ENCODE peak calls at places on chromosomes 13 and 19, in seven cellular contexts. One of them, this sample, is unnamed.

GRCh38 chr13:35549481-35549880 is 73.0 kb upstream of the MAB21L1 start:
- DNase-seq in mucosa of descending colon: no peak
- DNase-seq in head of caudate nucleus: no peak
- DNase-seq in Caco-2: no peak
- DNase-seq in adipocyte: peak
- DNase-seq in kidney: no peak
- DNase-seq in fibroblast of lung: peak
- DNase-seq in this sample: no peak

GRCh38 chr13:26964278-26965057 is 203.9 kb upstream of the GPR12 start:
- DNase-seq in mucosa of descending colon: no peak
- DNase-seq in head of caudate nucleus: no peak
- DNase-seq in Caco-2: no peak
- DNase-seq in adipocyte: no peak
- DNase-seq in kidney: no peak
- DNase-seq in fibroblast of lung: peak
- DNase-seq in this sample: no peak

GRCh38 chr19:31118926-31119325 is 230.3 kb downstream of the TSHZ3 start:
- DNase-seq in mucosa of descending colon: no peak
- DNase-seq in head of caudate nucleus: no peak
- DNase-seq in Caco-2: no peak
- DNase-seq in adipocyte: no peak
- DNase-seq in kidney: no peak
- DNase-seq in fibroblast of lung: no peak
- DNase-seq in this sample: no peak

GRCh38 chr19:8473652-8474476 is 28.6 kb downstream of the PRAM1 start:
- DNase-seq in mucosa of descending colon: no peak
- DNase-seq in head of caudate nucleus: no peak
- DNase-seq in Caco-2: no peak
- DNase-seq in adipocyte: no peak
- DNase-seq in kidney: no peak
- DNase-seq in fibroblast of lung: no peak
- DNase-seq in this sample: no peak

GRCh38 chr13:99989376-99990044 is 7.9 kb downstream of the ZIC2 start:
- DNase-seq in mucosa of descending colon: peak
- DNase-seq in head of caudate nucleus: no peak
- DNase-seq in Caco-2: no peak
- DNase-seq in adipocyte: no peak
- DNase-seq in kidney: no peak
- DNase-seq in fibroblast of lung: no peak
- DNase-seq in this sample: no peak

GRCh38 chr13:110705826-110706569 is at the start of gene CARS2:
- DNase-seq in mucosa of descending colon: peak
- DNase-seq in head of caudate nucleus: peak
- DNase-seq in Caco-2: peak
- DNase-seq in adipocyte: peak
- DNase-seq in kidney: peak
- DNase-seq in fibroblast of lung: peak
- DNase-seq in this sample: peak

GRCh38 chr13:111792956-111793355 is 274.0 kb upstream of the SOX1 start:
- DNase-seq in mucosa of descending colon: no peak
- DNase-seq in head of caudate nucleus: no peak
- DNase-seq in Caco-2: no peak
- DNase-seq in adipocyte: no peak
- DNase-seq in kidney: peak
- DNase-seq in fibroblast of lung: no peak
- DNase-seq in this sample: no peak

GRCh38 chr19:32458500-32459123 is 53.0 kb downstream of the DPY19L3 start:
- DNase-seq in mucosa of descending colon: no peak
- DNase-seq in head of caudate nucleus: no peak
- DNase-seq in Caco-2: no peak
- DNase-seq in adipocyte: no peak
- DNase-seq in kidney: no peak
- DNase-seq in fibroblast of lung: no peak
- DNase-seq in this sample: no peak

GRCh38 chr13:101945435-101945834 is 456.4 kb downstream of the FGF14 start:
- DNase-seq in mucosa of descending colon: no peak
- DNase-seq in head of caudate nucleus: no peak
- DNase-seq in Caco-2: no peak
- DNase-seq in adipocyte: no peak
- DNase-seq in kidney: no peak
- DNase-seq in fibroblast of lung: no peak
- DNase-seq in this sample: no peak

GRCh38 chr13:26968431-26969335 is 202.9 kb downstream of the USP12 start:
- DNase-seq in mucosa of descending colon: peak
- DNase-seq in head of caudate nucleus: no peak
- DNase-seq in Caco-2: peak
- DNase-seq in adipocyte: no peak
- DNase-seq in kidney: no peak
- DNase-seq in fibroblast of lung: peak
- DNase-seq in this sample: no peak

GRCh38 chr13:93903909-93904308 is 575.6 kb downstream of the DCT start:
- DNase-seq in mucosa of descending colon: no peak
- DNase-seq in head of caudate nucleus: no peak
- DNase-seq in Caco-2: no peak
- DNase-seq in adipocyte: no peak
- DNase-seq in kidney: no peak
- DNase-seq in fibroblast of lung: peak
- DNase-seq in this sample: no peak

GRCh38 chr13:41706189-41706588 is 248.8 kb downstream of the RGCC start:
- DNase-seq in mucosa of descending colon: no peak
- DNase-seq in head of caudate nucleus: no peak
- DNase-seq in Caco-2: no peak
- DNase-seq in adipocyte: peak
- DNase-seq in kidney: no peak
- DNase-seq in fibroblast of lung: no peak
- DNase-seq in this sample: no peak

GRCh38 chr13:57629391-57629804 is 2.1 kb upstream of the PCDH17 start:
- DNase-seq in mucosa of descending colon: no peak
- DNase-seq in head of caudate nucleus: peak
- DNase-seq in Caco-2: no peak
- DNase-seq in adipocyte: peak
- DNase-seq in kidney: no peak
- DNase-seq in fibroblast of lung: no peak
- DNase-seq in this sample: no peak

GRCh38 chr13:111114362-111115050 is 604 bp upstream of the ARHGEF7 start:
- DNase-seq in mucosa of descending colon: peak
- DNase-seq in head of caudate nucleus: peak
- DNase-seq in Caco-2: no peak
- DNase-seq in adipocyte: peak
- DNase-seq in kidney: no peak
- DNase-seq in fibroblast of lung: peak
- DNase-seq in this sample: no peak

GRCh38 chr19:38429055-38429810 is 3.2 kb upstream of the RASGRP4 start:
- DNase-seq in mucosa of descending colon: no peak
- DNase-seq in head of caudate nucleus: no peak
- DNase-seq in Caco-2: no peak
- DNase-seq in adipocyte: no peak
- DNase-seq in kidney: no peak
- DNase-seq in fibroblast of lung: no peak
- DNase-seq in this sample: no peak

GRCh38 chr19:29004796-29005195 is 208.2 kb downstream of the UQCRFS1 start:
- DNase-seq in mucosa of descending colon: no peak
- DNase-seq in head of caudate nucleus: no peak
- DNase-seq in Caco-2: no peak
- DNase-seq in adipocyte: no peak
- DNase-seq in kidney: peak
- DNase-seq in fibroblast of lung: no peak
- DNase-seq in this sample: no peak

GRCh38 chr13:58119351-58119750 is 487.8 kb downstream of the PCDH17 start:
- DNase-seq in mucosa of descending colon: no peak
- DNase-seq in head of caudate nucleus: no peak
- DNase-seq in Caco-2: no peak
- DNase-seq in adipocyte: no peak
- DNase-seq in kidney: no peak
- DNase-seq in fibroblast of lung: no peak
- DNase-seq in this sample: no peak

GRCh38 chr19:35601971-35602370 is 10.6 kb upstream of the HAUS5 start:
- DNase-seq in mucosa of descending colon: no peak
- DNase-seq in head of caudate nucleus: no peak
- DNase-seq in Caco-2: no peak
- DNase-seq in adipocyte: no peak
- DNase-seq in kidney: no peak
- DNase-seq in fibroblast of lung: no peak
- DNase-seq in this sample: no peak

GRCh38 chr13:34667356-34668218 is 274.5 kb upstream of the NBEA start:
- DNase-seq in mucosa of descending colon: no peak
- DNase-seq in head of caudate nucleus: peak
- DNase-seq in Caco-2: no peak
- DNase-seq in adipocyte: no peak
- DNase-seq in kidney: no peak
- DNase-seq in fibroblast of lung: no peak
- DNase-seq in this sample: no peak

GRCh38 chr13:73703606-73704005 is 430.6 kb downstream of the KLF12 start:
- DNase-seq in mucosa of descending colon: no peak
- DNase-seq in head of caudate nucleus: no peak
- DNase-seq in Caco-2: no peak
- DNase-seq in adipocyte: no peak
- DNase-seq in kidney: no peak
- DNase-seq in fibroblast of lung: no peak
- DNase-seq in this sample: no peak

GRCh38 chr19:3658823-3659745 is 32.5 kb upstream of the CACTIN start:
- DNase-seq in mucosa of descending colon: no peak
- DNase-seq in head of caudate nucleus: no peak
- DNase-seq in Caco-2: no peak
- DNase-seq in adipocyte: no peak
- DNase-seq in kidney: no peak
- DNase-seq in fibroblast of lung: no peak
- DNase-seq in this sample: no peak

GRCh38 chr19:30799854-30800755 is 427.9 kb downstream of the ZNF536 start:
- DNase-seq in mucosa of descending colon: peak
- DNase-seq in head of caudate nucleus: peak
- DNase-seq in Caco-2: no peak
- DNase-seq in adipocyte: peak
- DNase-seq in kidney: no peak
- DNase-seq in fibroblast of lung: no peak
- DNase-seq in this sample: no peak

GRCh38 chr19:5103812-5104410 is 135.0 kb downstream of the KDM4B start:
- DNase-seq in mucosa of descending colon: no peak
- DNase-seq in head of caudate nucleus: no peak
- DNase-seq in Caco-2: no peak
- DNase-seq in adipocyte: no peak
- DNase-seq in kidney: no peak
- DNase-seq in fibroblast of lung: no peak
- DNase-seq in this sample: no peak

GRCh38 chr13:45276887-45277286 is 64.1 kb downstream of the TPT1 start:
- DNase-seq in mucosa of descending colon: no peak
- DNase-seq in head of caudate nucleus: no peak
- DNase-seq in Caco-2: no peak
- DNase-seq in adipocyte: no peak
- DNase-seq in kidney: no peak
- DNase-seq in fibroblast of lung: no peak
- DNase-seq in this sample: no peak

GRCh38 chr19:37943480-37943879 is 36.5 kb downstream of the SIPA1L3 start:
- DNase-seq in mucosa of descending colon: peak
- DNase-seq in head of caudate nucleus: no peak
- DNase-seq in Caco-2: peak
- DNase-seq in adipocyte: no peak
- DNase-seq in kidney: no peak
- DNase-seq in fibroblast of lung: no peak
- DNase-seq in this sample: no peak